ENCODE peak calls at places on chromosomes 12 and 14, in seven cellular contexts. One of them, this sample, is unnamed.

GRCh38 chr12:129659927-129660326 is 243.9 kb downstream of the TMEM132D start:
- DNase-seq in progenitor cell of endocrine pancreas: no peak
- DNase-seq in C1 segment of cervical spinal cord: no peak
- DNase-seq in ELF-1: peak; percentile 45
- DNase-seq in T1000: peak; percentile 8
- DNase-seq in T47D: no peak
- DNase-seq in stimulated activated CD8-positive, alpha-beta memory T cell treated with anti-CD3 and anti-CD28 coated beads, Interleukin-7, amount 100 ng/mL, for 1 hour: no peak
- DNase-seq in this sample: no peak

GRCh38 chr12:121576851-121577391 is 3.9 kb downstream of the KDM2B start:
- DNase-seq in progenitor cell of endocrine pancreas: no peak
- DNase-seq in C1 segment of cervical spinal cord: no peak
- DNase-seq in ELF-1: peak; percentile 93
- DNase-seq in T1000: peak; percentile 83
- DNase-seq in T47D: no peak
- DNase-seq in stimulated activated CD8-positive, alpha-beta memory T cell treated with anti-CD3 and anti-CD28 coated beads, Interleukin-7, amount 100 ng/mL, for 1 hour: no peak
- DNase-seq in this sample: no peak

GRCh38 chr12:108812324-108812723 is 45.1 kb downstream of the SSH1 start:
- DNase-seq in progenitor cell of endocrine pancreas: no peak
- DNase-seq in C1 segment of cervical spinal cord: no peak
- DNase-seq in ELF-1: no peak
- DNase-seq in T1000: no peak
- DNase-seq in T47D: no peak
- DNase-seq in stimulated activated CD8-positive, alpha-beta memory T cell treated with anti-CD3 and anti-CD28 coated beads, Interleukin-7, amount 100 ng/mL, for 1 hour: no peak
- DNase-seq in this sample: no peak

GRCh38 chr12:111775205-111776193 is 8.8 kb downstream of the ALDH2 start:
- DNase-seq in progenitor cell of endocrine pancreas: no peak
- DNase-seq in C1 segment of cervical spinal cord: peak; percentile 47
- DNase-seq in ELF-1: peak; percentile 80
- DNase-seq in T1000: no peak
- DNase-seq in T47D: peak; percentile 68
- DNase-seq in stimulated activated CD8-positive, alpha-beta memory T cell treated with anti-CD3 and anti-CD28 coated beads, Interleukin-7, amount 100 ng/mL, for 1 hour: no peak
- DNase-seq in this sample: no peak

GRCh38 chr12:114405449-114406271 is at the start of gene TBX5:
- DNase-seq in progenitor cell of endocrine pancreas: no peak
- DNase-seq in C1 segment of cervical spinal cord: no peak
- DNase-seq in ELF-1: peak; percentile 62
- DNase-seq in T1000: no peak
- DNase-seq in T47D: no peak
- DNase-seq in stimulated activated CD8-positive, alpha-beta memory T cell treated with anti-CD3 and anti-CD28 coated beads, Interleukin-7, amount 100 ng/mL, for 1 hour: no peak
- DNase-seq in this sample: no peak

GRCh38 chr14:30748343-30748742 is 126.0 kb upstream of the COCH start:
- DNase-seq in progenitor cell of endocrine pancreas: no peak
- DNase-seq in C1 segment of cervical spinal cord: no peak
- DNase-seq in ELF-1: no peak
- DNase-seq in T1000: no peak
- DNase-seq in T47D: peak; percentile 9
- DNase-seq in stimulated activated CD8-positive, alpha-beta memory T cell treated with anti-CD3 and anti-CD28 coated beads, Interleukin-7, amount 100 ng/mL, for 1 hour: no peak
- DNase-seq in this sample: no peak

GRCh38 chr12:49627752-49628360 is 4.5 kb downstream of the PRPF40B start:
- DNase-seq in progenitor cell of endocrine pancreas: no peak
- DNase-seq in C1 segment of cervical spinal cord: no peak
- DNase-seq in ELF-1: no peak
- DNase-seq in T1000: peak; percentile 93
- DNase-seq in T47D: no peak
- DNase-seq in stimulated activated CD8-positive, alpha-beta memory T cell treated with anti-CD3 and anti-CD28 coated beads, Interleukin-7, amount 100 ng/mL, for 1 hour: no peak
- DNase-seq in this sample: no peak

GRCh38 chr14:75201087-75201486 is 24.7 kb upstream of the TMED10 start:
- DNase-seq in progenitor cell of endocrine pancreas: no peak
- DNase-seq in C1 segment of cervical spinal cord: no peak
- DNase-seq in ELF-1: no peak
- DNase-seq in T1000: no peak
- DNase-seq in T47D: no peak
- DNase-seq in stimulated activated CD8-positive, alpha-beta memory T cell treated with anti-CD3 and anti-CD28 coated beads, Interleukin-7, amount 100 ng/mL, for 1 hour: no peak
- DNase-seq in this sample: no peak

GRCh38 chr14:96748371-96748770 is 48.8 kb upstream of the VRK1 start:
- DNase-seq in progenitor cell of endocrine pancreas: no peak
- DNase-seq in C1 segment of cervical spinal cord: no peak
- DNase-seq in ELF-1: no peak
- DNase-seq in T1000: no peak
- DNase-seq in T47D: peak; percentile 69
- DNase-seq in stimulated activated CD8-positive, alpha-beta memory T cell treated with anti-CD3 and anti-CD28 coated beads, Interleukin-7, amount 100 ng/mL, for 1 hour: no peak
- DNase-seq in this sample: peak; percentile 5

GRCh38 chr14:101398011-101398410 is 163.3 kb upstream of the DIO3 start:
- DNase-seq in progenitor cell of endocrine pancreas: no peak
- DNase-seq in C1 segment of cervical spinal cord: no peak
- DNase-seq in ELF-1: no peak
- DNase-seq in T1000: no peak
- DNase-seq in T47D: no peak
- DNase-seq in stimulated activated CD8-positive, alpha-beta memory T cell treated with anti-CD3 and anti-CD28 coated beads, Interleukin-7, amount 100 ng/mL, for 1 hour: no peak
- DNase-seq in this sample: no peak

GRCh38 chr14:31159682-31160296 is 47.8 kb downstream of the HECTD1 start:
- DNase-seq in progenitor cell of endocrine pancreas: no peak
- DNase-seq in C1 segment of cervical spinal cord: no peak
- DNase-seq in ELF-1: no peak
- DNase-seq in T1000: peak; percentile 35
- DNase-seq in T47D: no peak
- DNase-seq in stimulated activated CD8-positive, alpha-beta memory T cell treated with anti-CD3 and anti-CD28 coated beads, Interleukin-7, amount 100 ng/mL, for 1 hour: no peak
- DNase-seq in this sample: no peak

GRCh38 chr12:93892431-93893210 is 215.4 kb downstream of the CRADD start:
- DNase-seq in progenitor cell of endocrine pancreas: no peak
- DNase-seq in C1 segment of cervical spinal cord: no peak
- DNase-seq in ELF-1: peak; percentile 27
- DNase-seq in T1000: no peak
- DNase-seq in T47D: no peak
- DNase-seq in stimulated activated CD8-positive, alpha-beta memory T cell treated with anti-CD3 and anti-CD28 coated beads, Interleukin-7, amount 100 ng/mL, for 1 hour: no peak
- DNase-seq in this sample: no peak

GRCh38 chr14:80388980-80389711 is 177.8 kb upstream of the DIO2 start:
- DNase-seq in progenitor cell of endocrine pancreas: no peak
- DNase-seq in C1 segment of cervical spinal cord: no peak
- DNase-seq in ELF-1: no peak
- DNase-seq in T1000: no peak
- DNase-seq in T47D: no peak
- DNase-seq in stimulated activated CD8-positive, alpha-beta memory T cell treated with anti-CD3 and anti-CD28 coated beads, Interleukin-7, amount 100 ng/mL, for 1 hour: no peak
- DNase-seq in this sample: no peak

GRCh38 chr12:53844989-53845836 is 93.4 kb upstream of the HOXC13 start:
- DNase-seq in progenitor cell of endocrine pancreas: no peak
- DNase-seq in C1 segment of cervical spinal cord: no peak
- DNase-seq in ELF-1: peak; percentile 89
- DNase-seq in T1000: peak; percentile 100
- DNase-seq in T47D: peak; percentile 90
- DNase-seq in stimulated activated CD8-positive, alpha-beta memory T cell treated with anti-CD3 and anti-CD28 coated beads, Interleukin-7, amount 100 ng/mL, for 1 hour: no peak
- DNase-seq in this sample: no peak

GRCh38 chr12:4900327-4900726 is 9.4 kb upstream of the KCNA1 start:
- DNase-seq in progenitor cell of endocrine pancreas: no peak
- DNase-seq in C1 segment of cervical spinal cord: no peak
- DNase-seq in ELF-1: no peak
- DNase-seq in T1000: no peak
- DNase-seq in T47D: no peak
- DNase-seq in stimulated activated CD8-positive, alpha-beta memory T cell treated with anti-CD3 and anti-CD28 coated beads, Interleukin-7, amount 100 ng/mL, for 1 hour: no peak
- DNase-seq in this sample: no peak

GRCh38 chr12:62882696-62883095 is 52.3 kb downstream of the PPM1H start:
- DNase-seq in progenitor cell of endocrine pancreas: no peak
- DNase-seq in C1 segment of cervical spinal cord: no peak
- DNase-seq in ELF-1: no peak
- DNase-seq in T1000: no peak
- DNase-seq in T47D: no peak
- DNase-seq in stimulated activated CD8-positive, alpha-beta memory T cell treated with anti-CD3 and anti-CD28 coated beads, Interleukin-7, amount 100 ng/mL, for 1 hour: no peak
- DNase-seq in this sample: no peak

GRCh38 chr14:78104130-78104529 is 66.0 kb upstream of the NRXN3 start:
- DNase-seq in progenitor cell of endocrine pancreas: no peak
- DNase-seq in C1 segment of cervical spinal cord: no peak
- DNase-seq in ELF-1: no peak
- DNase-seq in T1000: no peak
- DNase-seq in T47D: no peak
- DNase-seq in stimulated activated CD8-positive, alpha-beta memory T cell treated with anti-CD3 and anti-CD28 coated beads, Interleukin-7, amount 100 ng/mL, for 1 hour: no peak
- DNase-seq in this sample: no peak

GRCh38 chr14:92549853-92550244 is 36.3 kb downstream of the RIN3 start:
- DNase-seq in progenitor cell of endocrine pancreas: no peak
- DNase-seq in C1 segment of cervical spinal cord: no peak
- DNase-seq in ELF-1: peak; percentile 60
- DNase-seq in T1000: no peak
- DNase-seq in T47D: no peak
- DNase-seq in stimulated activated CD8-positive, alpha-beta memory T cell treated with anti-CD3 and anti-CD28 coated beads, Interleukin-7, amount 100 ng/mL, for 1 hour: no peak
- DNase-seq in this sample: peak; percentile 35

GRCh38 chr12:30019386-30020140 is 235.8 kb upstream of the TMTC1 start:
- DNase-seq in progenitor cell of endocrine pancreas: no peak
- DNase-seq in C1 segment of cervical spinal cord: no peak
- DNase-seq in ELF-1: no peak
- DNase-seq in T1000: no peak
- DNase-seq in T47D: no peak
- DNase-seq in stimulated activated CD8-positive, alpha-beta memory T cell treated with anti-CD3 and anti-CD28 coated beads, Interleukin-7, amount 100 ng/mL, for 1 hour: no peak
- DNase-seq in this sample: peak; percentile 26

GRCh38 chr12:108635201-108635996 is 1.7 kb upstream of the SELPLG start:
- DNase-seq in progenitor cell of endocrine pancreas: no peak
- DNase-seq in C1 segment of cervical spinal cord: no peak
- DNase-seq in ELF-1: no peak
- DNase-seq in T1000: no peak
- DNase-seq in T47D: no peak
- DNase-seq in stimulated activated CD8-positive, alpha-beta memory T cell treated with anti-CD3 and anti-CD28 coated beads, Interleukin-7, amount 100 ng/mL, for 1 hour: no peak
- DNase-seq in this sample: no peak

GRCh38 chr14:68964300-68965093 is 14.6 kb downstream of the ACTN1 start:
- DNase-seq in progenitor cell of endocrine pancreas: no peak
- DNase-seq in C1 segment of cervical spinal cord: no peak
- DNase-seq in ELF-1: no peak
- DNase-seq in T1000: no peak
- DNase-seq in T47D: no peak
- DNase-seq in stimulated activated CD8-positive, alpha-beta memory T cell treated with anti-CD3 and anti-CD28 coated beads, Interleukin-7, amount 100 ng/mL, for 1 hour: no peak
- DNase-seq in this sample: no peak

GRCh38 chr14:35398095-35398584 is 6.4 kb downstream of the NFKBIA start:
- DNase-seq in progenitor cell of endocrine pancreas: no peak
- DNase-seq in C1 segment of cervical spinal cord: no peak
- DNase-seq in ELF-1: no peak
- DNase-seq in T1000: no peak
- DNase-seq in T47D: no peak
- DNase-seq in stimulated activated CD8-positive, alpha-beta memory T cell treated with anti-CD3 and anti-CD28 coated beads, Interleukin-7, amount 100 ng/mL, for 1 hour: no peak
- DNase-seq in this sample: no peak

GRCh38 chr12:130018614-130019013 is 114.8 kb upstream of the TMEM132D start:
- DNase-seq in progenitor cell of endocrine pancreas: no peak
- DNase-seq in C1 segment of cervical spinal cord: no peak
- DNase-seq in ELF-1: no peak
- DNase-seq in T1000: no peak
- DNase-seq in T47D: no peak
- DNase-seq in stimulated activated CD8-positive, alpha-beta memory T cell treated with anti-CD3 and anti-CD28 coated beads, Interleukin-7, amount 100 ng/mL, for 1 hour: no peak
- DNase-seq in this sample: no peak

GRCh38 chr14:55107766-55108554 is 21.1 kb upstream of the LGALS3 start:
- DNase-seq in progenitor cell of endocrine pancreas: no peak
- DNase-seq in C1 segment of cervical spinal cord: no peak
- DNase-seq in ELF-1: peak; percentile 62
- DNase-seq in T1000: peak; percentile 76
- DNase-seq in T47D: no peak
- DNase-seq in stimulated activated CD8-positive, alpha-beta memory T cell treated with anti-CD3 and anti-CD28 coated beads, Interleukin-7, amount 100 ng/mL, for 1 hour: no peak
- DNase-seq in this sample: peak; percentile 45